ENCODE peak calls at places on chromosomes 2 and 18, in five cellular contexts. One of them, this sample, is unnamed.

GRCh38 chr2:228039752-228040534 is 141.5 kb downstream of the SPHKAP start:
- DNase-seq in HepG2: peak; percentile 41
- DNase-seq in neural progenitor cell: peak; percentile 58
- DNase-seq in K562: peak; percentile 4
- DNase-seq in GM12878: no peak
- DNase-seq in this sample: peak; percentile 35

GRCh38 chr2:200640171-200640570 is 54.4 kb downstream of the AOX1 start:
- DNase-seq in K562: no peak
- DNase-seq in GM12878: no peak
- DNase-seq in HepG2: no peak
- DNase-seq in neural progenitor cell: no peak
- DNase-seq in this sample: no peak

GRCh38 chr18:48785091-48785614 is 165.6 kb downstream of the SMAD7 start:
- DNase-seq in GM12878: peak; percentile 94
- DNase-seq in K562: no peak
- DNase-seq in HepG2: no peak
- DNase-seq in neural progenitor cell: no peak
- DNase-seq in this sample: no peak

GRCh38 chr2:45233301-45233700 is 224.0 kb upstream of the SIX2 start:
- DNase-seq in K562: no peak
- DNase-seq in GM12878: no peak
- DNase-seq in HepG2: no peak
- DNase-seq in neural progenitor cell: no peak
- DNase-seq in this sample: no peak

GRCh38 chr2:120750488-120751210 is 15.0 kb downstream of the GLI2 start:
- DNase-seq in GM12878: no peak
- DNase-seq in HepG2: no peak
- DNase-seq in neural progenitor cell: no peak
- DNase-seq in K562: no peak
- DNase-seq in this sample: no peak

GRCh38 chr18:45337477-45337876 is 277.8 kb upstream of the SLC14A2 start:
- DNase-seq in HepG2: no peak
- DNase-seq in neural progenitor cell: no peak
- DNase-seq in GM12878: no peak
- DNase-seq in K562: no peak
- DNase-seq in this sample: no peak

GRCh38 chr2:98123286-98123685 is 36.3 kb downstream of the VWA3B start:
- DNase-seq in neural progenitor cell: no peak
- DNase-seq in HepG2: no peak
- DNase-seq in K562: no peak
- DNase-seq in GM12878: no peak
- DNase-seq in this sample: no peak

GRCh38 chr2:217057773-217058172 is 197.9 kb upstream of the TNP1 start:
- DNase-seq in K562: no peak
- DNase-seq in GM12878: no peak
- DNase-seq in neural progenitor cell: no peak
- DNase-seq in HepG2: no peak
- DNase-seq in this sample: no peak

GRCh38 chr2:17644997-17645715 is 104.7 kb downstream of the VSNL1 start:
- DNase-seq in GM12878: no peak
- DNase-seq in HepG2: no peak
- DNase-seq in neural progenitor cell: no peak
- DNase-seq in K562: no peak
- DNase-seq in this sample: peak; percentile 49

GRCh38 chr18:1102848-1103247 is 198.2 kb downstream of the ADCYAP1 start:
- DNase-seq in K562: no peak
- DNase-seq in neural progenitor cell: no peak
- DNase-seq in HepG2: no peak
- DNase-seq in GM12878: no peak
- DNase-seq in this sample: no peak

GRCh38 chr2:205496370-205496769 is 185.9 kb upstream of the NRP2 start:
- DNase-seq in GM12878: no peak
- DNase-seq in HepG2: no peak
- DNase-seq in K562: no peak
- DNase-seq in neural progenitor cell: no peak
- DNase-seq in this sample: no peak

GRCh38 chr2:178225011-178225817 is 30.9 kb downstream of the OSBPL6 start:
- DNase-seq in K562: no peak
- DNase-seq in HepG2: no peak
- DNase-seq in neural progenitor cell: peak; percentile 38
- DNase-seq in GM12878: no peak
- DNase-seq in this sample: peak; percentile 89

GRCh38 chr2:131092409-131093065 is 723 bp downstream of the FAM168B start:
- DNase-seq in HepG2: no peak
- DNase-seq in neural progenitor cell: no peak
- DNase-seq in K562: no peak
- DNase-seq in GM12878: no peak
- DNase-seq in this sample: no peak

GRCh38 chr2:59926706-59927105 is 626.7 kb downstream of the BCL11A start:
- DNase-seq in K562: no peak
- DNase-seq in HepG2: no peak
- DNase-seq in GM12878: no peak
- DNase-seq in neural progenitor cell: no peak
- DNase-seq in this sample: no peak

GRCh38 chr2:55224761-55225261 is 7.3 kb downstream of the CLHC1 start:
- DNase-seq in K562: no peak
- DNase-seq in neural progenitor cell: peak; percentile 14
- DNase-seq in HepG2: no peak
- DNase-seq in GM12878: no peak
- DNase-seq in this sample: no peak

GRCh38 chr2:157334335-157334734 is 8.7 kb upstream of the ERMN start:
- DNase-seq in HepG2: no peak
- DNase-seq in neural progenitor cell: no peak
- DNase-seq in K562: no peak
- DNase-seq in GM12878: no peak
- DNase-seq in this sample: no peak

GRCh38 chr2:106030287-106031268 is 163.5 kb downstream of the UXS1 start:
- DNase-seq in HepG2: peak; percentile 90
- DNase-seq in neural progenitor cell: no peak
- DNase-seq in K562: no peak
- DNase-seq in GM12878: no peak
- DNase-seq in this sample: peak; percentile 77

GRCh38 chr2:113053666-113054435 is 1.2 kb upstream of the IL36B start:
- DNase-seq in K562: no peak
- DNase-seq in HepG2: no peak
- DNase-seq in neural progenitor cell: no peak
- DNase-seq in GM12878: no peak
- DNase-seq in this sample: no peak

GRCh38 chr2:183164111-183165015 is 40.1 kb downstream of the NUP35 start:
- DNase-seq in neural progenitor cell: no peak
- DNase-seq in K562: no peak
- DNase-seq in HepG2: no peak
- DNase-seq in GM12878: no peak
- DNase-seq in this sample: peak; percentile 4

GRCh38 chr18:46226461-46226860 is 122.3 kb downstream of the HAUS1 start:
- DNase-seq in neural progenitor cell: no peak
- DNase-seq in HepG2: no peak
- DNase-seq in GM12878: no peak
- DNase-seq in K562: no peak
- DNase-seq in this sample: no peak

GRCh38 chr2:118576109-118576855 is 271.2 kb downstream of the EN1 start:
- DNase-seq in GM12878: no peak
- DNase-seq in HepG2: no peak
- DNase-seq in K562: no peak
- DNase-seq in neural progenitor cell: no peak
- DNase-seq in this sample: peak; percentile 88

GRCh38 chr2:176105078-176105726 is 1.9 kb upstream of the HOXD11 start:
- DNase-seq in GM12878: no peak
- DNase-seq in neural progenitor cell: no peak
- DNase-seq in HepG2: no peak
- DNase-seq in K562: no peak
- DNase-seq in this sample: no peak
- TF ChIP-seq EZH2 in GM12878: no peak
- TF ChIP-seq EZH2 in neural progenitor cell: peak; percentile 92
- TF ChIP-seq EZH2 in HepG2: no peak
- TF ChIP-seq EZH2 in K562: no peak
- TF ChIP-seq EZH2 in this sample: no peak

GRCh38 chr2:159441182-159441581 is 154.7 kb upstream of the WDSUB1 start:
- DNase-seq in GM12878: no peak
- DNase-seq in neural progenitor cell: no peak
- DNase-seq in K562: no peak
- DNase-seq in HepG2: no peak
- DNase-seq in this sample: no peak

GRCh38 chr2:159444728-159445127 is 158.2 kb upstream of the WDSUB1 start:
- DNase-seq in K562: no peak
- DNase-seq in GM12878: no peak
- DNase-seq in neural progenitor cell: no peak
- DNase-seq in HepG2: no peak
- DNase-seq in this sample: no peak

GRCh38 chr2:159439421-159439820 is 152.9 kb upstream of the WDSUB1 start:
- DNase-seq in K562: no peak
- DNase-seq in GM12878: no peak
- DNase-seq in neural progenitor cell: no peak
- DNase-seq in HepG2: no peak
- DNase-seq in this sample: no peak

GRCh38 chr2:159445307-159445706 is 158.8 kb upstream of the WDSUB1 start:
- DNase-seq in HepG2: no peak
- DNase-seq in K562: no peak
- DNase-seq in GM12878: no peak
- DNase-seq in neural progenitor cell: no peak
- DNase-seq in this sample: no peak

GRCh38 chr2:159442159-159442852 is 155.8 kb upstream of the WDSUB1 start:
- DNase-seq in K562: no peak
- DNase-seq in HepG2: no peak
- DNase-seq in GM12878: no peak
- DNase-seq in neural progenitor cell: no peak
- DNase-seq in this sample: no peak
- H3K36me3 ChIP-seq in K562: peaks cover 2% of the 10 kb centered on the region
- H3K36me3 ChIP-seq in HepG2: peaks cover 15% of the 10 kb centered on the region
- H3K36me3 ChIP-seq in GM12878: peaks cover 9% of the 10 kb centered on the region
- H3K36me3 ChIP-seq in neural progenitor cell: peaks cover 18% of the 10 kb centered on the region
- H3K36me3 ChIP-seq in this sample: peaks cover 2% of the 10 kb centered on the region

GRCh38 chr2:139389391-139389790 is 609.2 kb upstream of the NXPH2 start:
- DNase-seq in GM12878: no peak
- DNase-seq in neural progenitor cell: no peak
- DNase-seq in K562: no peak
- DNase-seq in HepG2: no peak
- DNase-seq in this sample: no peak

GRCh38 chr2:139383532-139383931 is 603.3 kb upstream of the NXPH2 start:
- DNase-seq in HepG2: no peak
- DNase-seq in K562: no peak
- DNase-seq in GM12878: no peak
- DNase-seq in neural progenitor cell: no peak
- DNase-seq in this sample: no peak

GRCh38 chr2:139386401-139386800 is 606.2 kb upstream of the NXPH2 start:
- DNase-seq in GM12878: no peak
- DNase-seq in neural progenitor cell: no peak
- DNase-seq in K562: no peak
- DNase-seq in HepG2: no peak
- DNase-seq in this sample: no peak
- TF ChIP-seq CTCF in GM12878: no peak
- TF ChIP-seq CTCF in neural progenitor cell: no peak
- TF ChIP-seq CTCF in K562: no peak
- TF ChIP-seq CTCF in HepG2: no peak
- TF ChIP-seq CTCF in this sample: no peak

GRCh38 chr2:10395893-10396292 is 52.2 kb downstream of the ODC1 start:
- DNase-seq in neural progenitor cell: no peak
- DNase-seq in K562: no peak
- DNase-seq in HepG2: no peak
- DNase-seq in GM12878: no peak
- DNase-seq in this sample: no peak
- TF ChIP-seq EZH2 in neural progenitor cell: no peak
- TF ChIP-seq EZH2 in K562: no peak
- TF ChIP-seq EZH2 in HepG2: no peak
- TF ChIP-seq EZH2 in GM12878: no peak
- TF ChIP-seq EZH2 in this sample: no peak

DNA sequence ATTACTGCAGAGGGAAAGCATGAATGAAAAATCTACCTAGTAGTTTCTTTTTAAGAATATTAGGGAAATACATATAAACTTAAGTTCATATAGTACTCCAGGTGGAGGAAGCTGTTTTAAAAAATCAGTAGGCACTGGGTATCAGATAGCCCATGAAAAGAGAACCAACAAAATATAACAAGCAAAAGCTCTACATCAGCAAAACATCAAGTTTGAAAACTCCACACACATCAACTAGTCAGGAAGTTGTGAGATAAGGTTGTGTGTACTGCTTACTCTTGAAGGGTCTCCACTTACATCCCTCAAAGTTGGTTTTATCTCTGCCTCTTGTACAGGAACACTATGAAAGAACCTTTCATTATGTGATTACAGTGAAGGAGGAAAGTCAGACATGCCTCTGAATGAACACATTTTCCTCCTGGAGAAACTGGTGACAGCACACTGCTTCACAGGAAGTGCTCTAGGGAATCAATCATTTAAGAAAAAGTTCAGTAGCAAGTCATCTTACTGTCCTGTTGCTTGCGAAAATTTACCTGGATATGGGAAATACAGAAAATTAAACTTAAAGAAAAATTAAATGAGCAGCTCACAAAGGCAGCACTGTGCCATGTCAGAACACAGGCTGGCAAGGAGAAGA is 57.7 kb downstream of the THADA start:
- DNase-seq in HepG2: no peak
- DNase-seq in GM12878: no peak
- DNase-seq in K562: no peak
- DNase-seq in neural progenitor cell: no peak
- DNase-seq in this sample: no peak
- H3K36me3 ChIP-seq in HepG2: peaks cover 2% of the 10 kb centered on the region
- H3K36me3 ChIP-seq in GM12878: no peaks in the 10 kb centered on the region
- H3K36me3 ChIP-seq in K562: peaks cover 21% of the 10 kb centered on the region
- H3K36me3 ChIP-seq in neural progenitor cell: peaks cover 3% of the 10 kb centered on the region
- H3K36me3 ChIP-seq in this sample: no peaks in the 10 kb centered on the region

GRCh38 chr18:28134774-28135173 is 42.2 kb downstream of the CDH2 start:
- DNase-seq in GM12878: no peak
- DNase-seq in neural progenitor cell: no peak
- DNase-seq in HepG2: no peak
- DNase-seq in K562: no peak
- DNase-seq in this sample: no peak

GRCh38 chr18:28127228-28127627 is 49.7 kb downstream of the CDH2 start:
- DNase-seq in K562: no peak
- DNase-seq in HepG2: no peak
- DNase-seq in neural progenitor cell: no peak
- DNase-seq in GM12878: no peak
- DNase-seq in this sample: no peak

GRCh38 chr18:28127763-28128737 is 48.9 kb downstream of the CDH2 start:
- DNase-seq in neural progenitor cell: no peak
- DNase-seq in K562: no peak
- DNase-seq in GM12878: no peak
- DNase-seq in HepG2: peak; percentile 92
- DNase-seq in this sample: peak; percentile 59

GRCh38 chr18:28136071-28136470 is 40.9 kb downstream of the CDH2 start:
- DNase-seq in GM12878: no peak
- DNase-seq in HepG2: no peak
- DNase-seq in neural progenitor cell: no peak
- DNase-seq in K562: no peak
- DNase-seq in this sample: peak; percentile 70

DNA sequence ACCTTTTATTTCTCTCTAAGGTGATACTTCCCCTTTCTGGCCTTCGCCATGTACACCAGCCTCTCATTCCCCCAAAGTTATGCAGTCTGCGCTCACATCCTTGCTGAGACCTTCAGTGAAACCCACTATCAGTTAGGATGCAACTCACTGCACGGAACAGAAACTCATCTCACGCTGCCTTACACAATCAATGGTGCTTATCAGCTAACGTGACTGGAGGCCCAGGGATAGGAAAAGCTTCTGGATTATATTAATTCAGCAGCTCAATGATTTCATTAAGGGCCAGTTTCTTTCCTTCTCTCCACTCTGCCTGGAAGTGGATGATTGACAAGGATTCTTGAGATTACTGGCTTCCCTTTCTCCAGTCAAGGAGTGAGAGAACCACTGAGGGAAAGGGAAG is 44.8 kb downstream of the CDH2 start:
- DNase-seq in HepG2: no peak
- DNase-seq in GM12878: no peak
- DNase-seq in K562: no peak
- DNase-seq in neural progenitor cell: no peak
- DNase-seq in this sample: no peak
- TF ChIP-seq CTCF in HepG2: no peak
- TF ChIP-seq CTCF in GM12878: no peak
- TF ChIP-seq CTCF in K562: no peak
- TF ChIP-seq CTCF in neural progenitor cell: no peak
- TF ChIP-seq CTCF in this sample: no peak

This sample was measured in fibroblast of lung.